ENCODE peak calls at places on chromosomes 16 and 17, in eight cellular contexts. R is Karpas-422; S is naive thymus-derived CD4-positive, alpha-beta T cell; B is caudate nucleus; H is HTR-8/SVneo; V is iris pigment epithelial cell; G is T-helper 17 cell; U is CD8-positive, alpha-beta memory T cell. D is an unnamed sample.

GRCh38 chr16:11401161-11402050 is 56.1 kb downstream of the RMI2 start:
- DNase-seq in R (no peak), S (no peak), B (no peak), H (no peak), V (no peak), G (no peak), U (no peak), D (no peak)

GRCh38 chr17:48770954-48771353 is 42.4 kb upstream of the HOXB13 start:
- DNase-seq in R (peak), S (no peak), B (no peak), H (no peak), V (no peak), G (no peak), U (no peak), D (no peak)

GRCh38 chr17:72726936-72727335 is 365.6 kb downstream of the SLC39A11 start:
- DNase-seq in R (peak), S (peak), B (no peak), H (no peak), V (peak), G (no peak), U (peak), D (peak)

GRCh38 chr16:2115591-2115973 is 20.1 kb downstream of the PKD1 start:
- DNase-seq in R (no peak), S (no peak), B (no peak), H (no peak), V (no peak), G (no peak), U (no peak), D (no peak)

GRCh38 chr16:57628008-57628781 is at the start of gene ADGRG1:
- DNase-seq in R (no peak), S (peak), B (peak), H (peak), V (peak), G (no peak), U (no peak), D (peak)

GRCh38 chr17:79993390-79994221 is 42.1 kb downstream of the TBC1D16 start:
- DNase-seq in R (peak), S (peak), B (no peak), H (no peak), V (peak), G (no peak), U (peak), D (no peak)

GRCh38 chr16:21684199-21684598 is 20.4 kb downstream of the OTOA start:
- DNase-seq in R (peak), S (no peak), B (no peak), H (no peak), V (peak), G (peak), U (peak), D (peak)

GRCh38 chr16:81940781-81941560 is 70.3 kb downstream of the SDR42E1 start:
- DNase-seq in R (no peak), S (no peak), B (no peak), H (peak), V (peak), G (no peak), U (peak), D (peak)

GRCh38 chr17:33492731-33493260 is 199.7 kb upstream of the ASIC2 start:
- DNase-seq in R (no peak), S (no peak), B (no peak), H (no peak), V (no peak), G (no peak), U (no peak), D (no peak)

GRCh38 chr17:74524751-74525725 is 6.2 kb downstream of the CD300LB start:
- DNase-seq in R (no peak), S (peak), B (no peak), H (no peak), V (no peak), G (no peak), U (no peak), D (no peak)

D was measured in CD4-positive, alpha-beta memory T cell.